ENCODE peak calls at places on chromosome 14, in eight cellular contexts. A, S, Y, W, O, R, M and B are unnamed samples.

GRCh38 chr14:69398818-69399210 is 322 bp downstream of the SLC39A9 start:
- DNase-seq in A (no peak), S (no peak), Y (no peak), W (no peak), O (no peak), R (no peak), M (no peak), B (no peak)

GRCh38 chr14:23428686-23429495 is 6.6 kb downstream of the MYH7 start:
- DNase-seq in A (no peak), S (no peak), Y (no peak), W (no peak), O (no peak), R (no peak), M (no peak), B (no peak)

GRCh38 chr14:43640718-43641267 is 866.3 kb downstream of the FSCB start:
- DNase-seq in A (no peak), S (no peak), Y (no peak), W (no peak), O (no peak), R (no peak), M (no peak), B (no peak)

GRCh38 chr14:74348241-74348734 is at the start of gene VRTN:
- DNase-seq in A (no peak), S (no peak), Y (no peak), W (no peak), O (peak; percentile 39), R (no peak), M (peak; percentile 46), B (no peak)

GRCh38 chr14:23351681-23352505 is 794 bp downstream of the SLC22A17 start:
- DNase-seq in A (peak; percentile 93), S (no peak), Y (no peak), W (peak; percentile 28), O (peak; percentile 54), R (no peak), M (no peak), B (no peak)

GRCh38 chr14:97377550-97377949 is 580.4 kb downstream of the VRK1 start:
- DNase-seq in A (no peak), S (no peak), Y (no peak), W (no peak), O (no peak), R (no peak), M (no peak), B (no peak)

GRCh38 chr14:37232907-37233481 is 35.3 kb downstream of the MIPOL1 start:
- DNase-seq in A (peak; percentile 2), S (no peak), Y (peak; percentile 63), W (peak; percentile 36), O (no peak), R (peak; percentile 79), M (no peak), B (peak; percentile 40)

GRCh38 chr14:59228416-59228815 is 39.9 kb downstream of the DAAM1 start:
- DNase-seq in A (no peak), S (no peak), Y (no peak), W (no peak), O (no peak), R (no peak), M (no peak), B (no peak)

GRCh38 chr14:65348137-65348536 is 64.4 kb upstream of the FUT8 start:
- DNase-seq in A (no peak), S (no peak), Y (no peak), W (no peak), O (no peak), R (no peak), M (no peak), B (peak; percentile 14)

GRCh38 chr14:103703433-103704385 is 11.5 kb downstream of the XRCC3 start:
- DNase-seq in A (no peak), S (no peak), Y (no peak), W (no peak), O (no peak), R (no peak), M (no peak), B (no peak)

GRCh38 chr14:37592288-37593274 is 2.5 kb downstream of the FOXA1 start:
- DNase-seq in A (no peak), S (no peak), Y (peak; percentile 67), W (no peak), O (peak; percentile 25), R (no peak), M (no peak), B (no peak)

GRCh38 chr14:32818576-32818975 is 120.1 kb upstream of the NPAS3 start:
- DNase-seq in A (no peak), S (no peak), Y (no peak), W (no peak), O (no peak), R (no peak), M (no peak), B (no peak)

GRCh38 chr14:67727361-67727760 is 25.7 kb downstream of the RDH12 start:
- DNase-seq in A (no peak), S (no peak), Y (no peak), W (no peak), O (no peak), R (no peak), M (no peak), B (no peak)

GRCh38 chr14:20176330-20176729 is 14.4 kb upstream of the OR11G2 start:
- DNase-seq in A (no peak), S (no peak), Y (no peak), W (no peak), O (no peak), R (no peak), M (no peak), B (no peak)

GRCh38 chr14:101496779-101497420 is 64.4 kb upstream of the DIO3 start:
- DNase-seq in A (no peak), S (no peak), Y (no peak), W (no peak), O (no peak), R (no peak), M (no peak), B (no peak)

GRCh38 chr14:97791906-97792305 is 994.7 kb downstream of the VRK1 start:
- DNase-seq in A (no peak), S (no peak), Y (no peak), W (no peak), O (no peak), R (no peak), M (no peak), B (no peak)

GRCh38 chr14:64768401-64769095 is 64.3 kb downstream of the PLEKHG3 start:
- DNase-seq in A (no peak), S (no peak), Y (no peak), W (no peak), O (no peak), R (no peak), M (no peak), B (no peak)

GRCh38 chr14:83558946-83559345 is 1971.0 kb upstream of the FLRT2 start:
- DNase-seq in A (no peak), S (no peak), Y (no peak), W (no peak), O (no peak), R (no peak), M (no peak), B (no peak)

DNA sequence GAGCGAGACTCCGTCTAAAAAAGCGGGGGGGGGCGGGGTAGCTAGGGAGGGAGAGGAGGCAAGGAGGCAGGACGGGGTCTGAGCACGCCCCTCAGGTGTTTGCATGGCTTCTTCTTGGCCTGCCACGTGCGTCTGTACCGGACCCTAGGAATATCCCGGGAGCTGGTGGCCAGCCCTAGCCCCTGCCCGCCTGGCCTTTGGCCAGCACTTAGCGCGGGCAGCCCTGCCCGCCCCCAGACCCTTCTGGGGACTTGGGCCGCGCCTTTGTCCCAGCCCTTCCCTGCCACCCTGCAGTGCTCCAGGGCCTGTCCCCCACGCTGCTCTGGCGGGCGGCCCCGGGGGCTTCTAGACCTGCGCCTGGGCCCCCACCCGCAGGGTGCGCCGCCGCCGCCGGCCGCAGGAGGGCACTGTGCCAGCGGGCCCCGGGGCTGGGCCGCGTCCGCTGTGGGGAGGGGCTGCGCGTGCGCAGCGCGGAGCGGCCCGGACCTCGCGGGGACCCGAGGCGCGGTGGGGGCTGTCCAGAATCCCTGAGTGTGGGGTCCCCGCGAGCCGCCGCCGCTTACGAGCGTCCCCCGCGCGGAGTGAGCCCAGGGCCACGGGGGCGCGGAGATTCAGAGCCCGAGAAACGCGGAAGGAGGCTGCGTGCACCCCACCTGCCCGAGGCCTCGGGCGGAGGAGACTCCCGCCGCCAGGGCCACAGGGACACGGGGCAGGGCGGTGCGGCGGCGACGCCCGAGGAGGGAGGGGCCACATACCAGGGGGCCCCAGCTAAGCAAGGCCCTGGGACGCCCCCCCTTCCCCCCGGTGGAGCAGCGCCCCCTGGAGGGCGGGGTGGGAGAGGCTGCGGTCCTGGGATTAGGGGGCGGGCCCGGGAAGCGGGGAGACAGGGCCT is 21.0 kb downstream of the SLC25A29 start:
- DNase-seq in A (peak; percentile 99), S (no peak), Y (peak; percentile 81), W (peak; percentile 96), O (peak; percentile 80), R (peak; percentile 40), M (no peak), B (peak; percentile 71)
- TF ChIP-seq MAX in A (peak; percentile 82), S (peak; percentile 13), Y (peak; percentile 92), W (peak; percentile 52), O (peak; percentile 88), R (peak; percentile 91), M (peak; percentile 94), B (peak; percentile 66)

DNA sequence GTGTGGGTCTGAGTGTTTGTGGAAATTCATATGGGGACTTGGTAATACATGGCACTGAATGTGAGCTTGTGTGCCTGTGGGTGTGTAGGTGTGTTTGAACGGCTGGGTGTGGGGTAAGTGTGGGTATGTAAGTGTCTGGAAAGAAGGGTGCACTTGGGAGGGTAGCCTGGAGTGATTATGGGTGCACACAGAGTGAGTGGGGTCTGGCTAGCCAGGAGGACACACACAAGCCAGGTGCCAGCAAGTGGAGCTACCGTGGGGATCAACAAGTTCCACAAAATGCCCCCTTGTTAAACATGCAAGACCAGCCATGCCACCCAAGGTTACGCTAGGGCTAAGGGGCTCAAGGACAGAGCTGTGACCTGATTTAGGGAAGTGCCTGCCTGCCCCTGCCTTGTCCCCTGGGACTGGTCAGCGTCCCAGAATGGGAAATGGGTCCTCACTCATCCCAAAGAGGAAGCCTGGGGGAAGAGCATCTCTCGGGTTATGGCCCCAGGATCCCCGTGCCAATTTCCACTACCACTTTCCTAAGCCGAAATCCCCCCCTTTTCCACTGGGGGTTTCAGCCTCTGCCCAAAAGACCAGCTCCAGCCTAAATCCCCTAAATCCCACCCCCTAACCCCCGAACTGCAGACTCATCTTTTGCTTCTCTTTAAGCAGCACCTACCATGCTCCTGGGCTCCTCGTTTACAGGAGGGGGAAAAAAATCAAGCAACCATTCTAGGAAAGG is 118.6 kb downstream of the DICER1 start:
- DNase-seq in A (no peak), S (no peak), Y (no peak), W (no peak), O (no peak), R (no peak), M (no peak), B (no peak)
- TF ChIP-seq MAX in A (no peak), S (no peak), Y (no peak), W (no peak), O (no peak), R (no peak), M (no peak), B (no peak)

GRCh38 chr14:54686219-54686870 is 119.4 kb downstream of the SAMD4A start:
- DNase-seq in A (no peak), S (no peak), Y (peak; percentile 23), W (no peak), O (no peak), R (no peak), M (no peak), B (no peak)
- TF ChIP-seq MAX in A (no peak), S (no peak), Y (no peak), W (no peak), O (no peak), R (no peak), M (no peak), B (no peak)

DNA sequence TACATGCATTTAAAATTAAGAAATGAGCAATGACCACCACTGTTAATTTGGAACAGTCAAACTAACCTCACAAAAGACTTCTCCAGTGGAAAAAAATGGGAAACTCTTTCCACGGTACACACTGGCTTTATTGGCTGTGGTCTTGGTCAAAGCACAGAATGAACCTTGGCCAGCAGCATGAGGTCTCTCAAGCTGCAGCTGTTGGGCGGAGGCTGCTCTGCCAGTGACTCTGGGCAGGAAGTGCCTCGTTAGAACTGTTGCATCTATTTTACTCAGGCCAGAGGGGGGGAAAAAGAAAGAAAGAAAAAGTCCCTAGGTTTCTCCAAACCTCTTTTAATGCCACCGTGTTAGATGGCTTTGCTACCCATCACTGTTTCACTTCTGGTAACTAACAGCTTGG is 279.8 kb upstream of the DIO2 start:
- DNase-seq in A (no peak), S (peak; percentile 23), Y (no peak), W (no peak), O (peak; percentile 20), R (peak; percentile 20), M (peak; percentile 2), B (no peak)
- TF ChIP-seq MAX in A (no peak), S (no peak), Y (no peak), W (no peak), O (no peak), R (no peak), M (no peak), B (no peak)